ENCODE peak calls at places on chromosomes 2 and 18, in nine cellular contexts. T is GM13977, U is right lobe of liver, B is astrocyte of the spinal cord, A is ELR, E is RPMI8226, F is heart right ventricle, H is pons, M is right atrium auricular region. J is an unnamed sample.

GRCh38 chr2:74249406-74250122 is 51.1 kb downstream of the MTHFD2 start:
- DNase-seq in A (no peak), E (no peak), U (no peak), M (no peak), B (no peak), H (no peak), F (no peak), T (no peak), J (no peak)

GRCh38 chr2:182767578-182767977 is 51.5 kb downstream of the DNAJC10 start:
- DNase-seq in U (no peak), A (peak), T (no peak), B (peak), H (no peak), M (no peak), E (peak), F (no peak), J (no peak)

GRCh38 chr2:55391615-55392242 is 27.9 kb downstream of the CCDC88A start:
- DNase-seq in E (no peak), M (no peak), B (no peak), U (no peak), H (no peak), T (no peak), A (no peak), F (no peak), J (no peak)

GRCh38 chr2:72036173-72036545 is 111.5 kb downstream of the CYP26B1 start:
- DNase-seq in H (no peak), B (no peak), E (no peak), F (no peak), M (peak), A (no peak), T (peak), U (no peak), J (no peak)

GRCh38 chr2:112092286-112093041 is 37.4 kb downstream of the TMEM87B start:
- DNase-seq in E (no peak), A (peak), F (no peak), M (no peak), T (no peak), U (no peak), H (no peak), B (peak), J (no peak)

GRCh38 chr18:74139888-74140287 is 7.7 kb downstream of the FBXO15 start:
- DNase-seq in H (no peak), T (peak), F (no peak), B (peak), E (no peak), M (no peak), U (no peak), A (peak), J (no peak)

GRCh38 chr2:187544371-187545080 is 9.7 kb downstream of the TFPI start:
- DNase-seq in H (no peak), E (no peak), U (peak), A (no peak), F (no peak), T (no peak), M (peak), B (no peak), J (no peak)

GRCh38 chr2:147030966-147031760 is 813.7 kb upstream of the ACVR2A start:
- DNase-seq in A (peak), F (no peak), B (peak), U (no peak), H (no peak), M (no peak), E (no peak), T (no peak), J (no peak)

GRCh38 chr2:45683292-45683691 is 31.8 kb downstream of the PRKCE start:
- DNase-seq in F (no peak), H (no peak), A (no peak), U (no peak), M (no peak), B (no peak), E (no peak), T (no peak), J (no peak)

GRCh38 chr2:201149064-201149820 is 33.3 kb downstream of the CFLAR start:
- DNase-seq in E (no peak), A (peak), B (peak), H (peak), U (no peak), M (no peak), F (no peak), T (no peak), J (no peak)

GRCh38 chr2:178514664-178515063 is 34.4 kb downstream of the PLEKHA3 start:
- DNase-seq in U (no peak), B (peak), E (no peak), H (no peak), A (peak), T (no peak), M (no peak), F (no peak), J (no peak)

GRCh38 chr18:54416459-54416858 is 58.8 kb downstream of the C18orf54 start:
- DNase-seq in E (no peak), H (no peak), U (no peak), T (no peak), B (peak), A (peak), M (no peak), F (no peak), J (no peak)

GRCh38 chr2:95260028-95261023 is 13.9 kb upstream of the PROM2 start:
- DNase-seq in B (no peak), H (no peak), M (no peak), U (no peak), A (no peak), T (no peak), E (no peak), F (no peak), J (no peak)

GRCh38 chr18:58183226-58183625 is 139.2 kb downstream of the NEDD4L start:
- DNase-seq in E (peak), A (no peak), H (no peak), U (no peak), M (no peak), T (no peak), F (no peak), B (no peak), J (peak)

GRCh38 chr2:127559454-127559853 is 24.0 kb downstream of the MYO7B start:
- DNase-seq in E (no peak), A (no peak), T (no peak), B (no peak), M (peak), U (no peak), F (no peak), H (no peak), J (no peak)

GRCh38 chr18:9619545-9619944 is 5.2 kb upstream of the PPP4R1 start:
- DNase-seq in M (no peak), T (no peak), E (no peak), A (peak), F (no peak), H (no peak), U (no peak), B (peak), J (no peak)

GRCh38 chr2:9102861-9103662 is 99.6 kb upstream of the MBOAT2 start:
- DNase-seq in E (no peak), F (no peak), B (no peak), T (no peak), M (no peak), H (no peak), A (no peak), U (no peak), J (no peak)

GRCh38 chr2:66684289-66684688 is 249.4 kb downstream of the MEIS1 start:
- DNase-seq in F (no peak), T (no peak), A (peak), E (no peak), H (no peak), M (no peak), U (no peak), B (no peak), J (no peak)